ENCODE peak calls at places on chromosomes 3 and 15, in four cellular contexts. L is cardiac muscle cell, P is Calu3, S is H9. C is an unnamed sample.

GRCh38 chr15:73709241-73709640 is 25.1 kb downstream of the CD276 start:
- DNase-seq in L (no peak), P (no peak), S (no peak), C (no peak)

GRCh38 chr15:80474751-80475295 is 70.6 kb downstream of the ARNT2 start:
- DNase-seq in L (no peak), P (no peak), S (no peak), C (no peak)

GRCh38 chr3:31699309-31699953 is 166.7 kb downstream of the STT3B start:
- DNase-seq in L (no peak), P (peak; percentile 4), S (no peak), C (no peak)

GRCh38 chr15:42611532-42611931 is 36.1 kb downstream of the STARD9 start:
- DNase-seq in L (no peak), P (no peak), S (no peak), C (no peak)

GRCh38 chr3:152834354-152835310 is at the start of gene P2RY1:
- DNase-seq in L (peak; percentile 85), P (peak; percentile 91), S (peak; percentile 88), C (peak; percentile 88)

GRCh38 chr3:100001083-100001482 is 113.2 kb downstream of the FILIP1L start:
- DNase-seq in L (no peak), P (no peak), S (no peak), C (no peak)

GRCh38 chr15:98160236-98160635 is 199.7 kb downstream of the ARRDC4 start:
- DNase-seq in L (no peak), P (no peak), S (no peak), C (no peak)

GRCh38 chr3:64382171-64382570 is 156.9 kb upstream of the PRICKLE2 start:
- DNase-seq in L (no peak), P (no peak), S (no peak), C (no peak)

GRCh38 chr3:29775352-29775751 is 494.5 kb downstream of the RBMS3 start:
- DNase-seq in L (peak; percentile 12), P (no peak), S (no peak), C (peak; percentile 63)

GRCh38 chr3:29597376-29598008 is 316.6 kb downstream of the RBMS3 start:
- DNase-seq in L (no peak), P (no peak), S (no peak), C (no peak)

GRCh38 chr3:197028711-197029510 is 706 bp downstream of the MELTF start:
- DNase-seq in L (no peak), P (peak; percentile 19), S (peak; percentile 38), C (peak; percentile 54)

GRCh38 chr15:28123408-28124023 is 24.4 kb upstream of the OCA2 start:
- DNase-seq in L (peak; percentile 88), P (peak; percentile 45), S (peak; percentile 83), C (peak; percentile 65)

GRCh38 chr15:96333194-96334016 is 2.9 kb downstream of the NR2F2 start:
- DNase-seq in L (peak; percentile 70), P (peak; percentile 57), S (peak; percentile 68), C (no peak)

GRCh38 chr15:93943607-93944006 is 287.8 kb upstream of the MCTP2 start:
- DNase-seq in L (no peak), P (no peak), S (no peak), C (peak; percentile 63)

GRCh38 chr3:195574497-195575304 is 9.0 kb downstream of the APOD start:
- DNase-seq in L (no peak), P (no peak), S (no peak), C (no peak)

GRCh38 chr15:39588531-39589192 is 7.8 kb downstream of the THBS1 start:
- DNase-seq in L (no peak), P (no peak), S (no peak), C (no peak)

GRCh38 chr3:157086053-157086761 is 73.7 kb downstream of the CCNL1 start:
- DNase-seq in L (no peak), P (no peak), S (no peak), C (no peak)

C was measured in erythroblast.